ENCODE peak calls at places on chromosomes 5 and 9, in six cellular contexts. C is HepG2, T is GM23338, P is HCT116, D is K562, Q is GM12878. W is an unnamed sample.

GRCh38 chr9:94280409-94280989 is 21.4 kb downstream of the ZNF169 start:
- DNase-seq in Q (no peak), P (no peak), C (no peak), D (no peak), T (no peak), W (no peak)

GRCh38 chr9:72728031-72728770 is 206.8 kb downstream of the TMC1 start:
- DNase-seq in P (no peak), C (no peak), Q (no peak), D (no peak), T (peak), W (no peak)

GRCh38 chr5:59709346-59709821 is 184.1 kb downstream of the PDE4D start:
- DNase-seq in T (peak), D (no peak), P (no peak), C (no peak), Q (no peak), W (no peak)

GRCh38 chr5:151699071-151699901 is 12.6 kb upstream of the SPARC start:
- DNase-seq in Q (no peak), P (no peak), C (peak), D (no peak), T (no peak), W (peak)

GRCh38 chr9:124254261-124254682 is 3.5 kb upstream of the NEK6 start:
- DNase-seq in P (no peak), D (no peak), C (no peak), Q (peak), T (no peak), W (no peak)

GRCh38 chr5:65032250-65032649 is 263.5 kb downstream of the CWC27 start:
- DNase-seq in C (no peak), T (no peak), D (no peak), P (no peak), Q (no peak), W (peak)

GRCh38 chr5:147509041-147509709 is 693 bp downstream of the DPYSL3 start:
- DNase-seq in C (no peak), P (no peak), Q (no peak), T (peak), D (no peak), W (no peak)

GRCh38 chr5:174159327-174160247 is 114.1 kb downstream of the NSG2 start:
- DNase-seq in Q (no peak), P (peak), D (no peak), C (no peak), T (no peak), W (no peak)

GRCh38 chr5:74092761-74093160 is 466.8 kb downstream of the ARHGEF28 start:
- DNase-seq in C (no peak), T (no peak), D (no peak), P (no peak), Q (no peak), W (no peak)

GRCh38 chr9:101543098-101543735 is 9.6 kb downstream of the RNF20 start:
- DNase-seq in Q (no peak), C (no peak), P (no peak), D (no peak), T (no peak), W (no peak)

GRCh38 chr9:120735415-120736126 is 21.3 kb upstream of the MEGF9 start:
- DNase-seq in C (peak), T (no peak), Q (no peak), P (no peak), D (no peak), W (no peak)

GRCh38 chr5:1199340-1199648 is 2.1 kb upstream of the SLC6A19 start:
- DNase-seq in C (no peak), T (no peak), P (no peak), D (no peak), Q (no peak), W (no peak)

GRCh38 chr9:118651511-118651910 is 717.7 kb downstream of the BRINP1 start:
- DNase-seq in T (no peak), C (no peak), P (no peak), D (no peak), Q (no peak), W (no peak)

GRCh38 chr9:19660019-19660418 is 128.8 kb downstream of the SLC24A2 start:
- DNase-seq in C (no peak), D (no peak), Q (no peak), T (no peak), P (no peak), W (no peak)

DNA sequence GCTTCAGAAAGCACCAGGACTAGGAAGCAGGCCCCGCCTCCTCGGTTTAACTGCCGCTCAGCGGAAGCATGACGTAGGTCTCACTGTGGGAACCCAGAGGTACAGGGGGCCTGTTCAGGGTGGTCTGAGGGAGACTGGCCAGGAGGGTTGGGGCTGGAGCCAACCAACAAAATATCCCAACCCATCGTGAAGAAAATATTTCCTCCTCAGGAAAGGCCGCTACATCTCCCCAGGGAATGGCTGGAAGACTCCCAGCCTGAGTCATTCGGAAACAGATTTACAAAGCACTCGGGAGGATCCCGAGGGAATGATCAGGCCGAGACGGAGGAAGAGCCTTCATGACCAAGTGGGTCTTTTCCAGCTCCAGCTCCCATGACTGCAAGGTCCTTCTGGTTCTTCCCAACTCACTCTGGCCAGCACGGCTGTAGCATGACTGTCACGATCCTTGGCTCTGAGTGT is 100.8 kb downstream of the LHFPL2 start:
- DNase-seq in C (no peak), D (no peak), P (no peak), Q (no peak), T (no peak), W (no peak)
- TF ChIP-seq POLR2AphosphoS5 in C (no peak), D (no peak), P (no peak), Q (no peak), T (no peak), W (no peak)

DNA sequence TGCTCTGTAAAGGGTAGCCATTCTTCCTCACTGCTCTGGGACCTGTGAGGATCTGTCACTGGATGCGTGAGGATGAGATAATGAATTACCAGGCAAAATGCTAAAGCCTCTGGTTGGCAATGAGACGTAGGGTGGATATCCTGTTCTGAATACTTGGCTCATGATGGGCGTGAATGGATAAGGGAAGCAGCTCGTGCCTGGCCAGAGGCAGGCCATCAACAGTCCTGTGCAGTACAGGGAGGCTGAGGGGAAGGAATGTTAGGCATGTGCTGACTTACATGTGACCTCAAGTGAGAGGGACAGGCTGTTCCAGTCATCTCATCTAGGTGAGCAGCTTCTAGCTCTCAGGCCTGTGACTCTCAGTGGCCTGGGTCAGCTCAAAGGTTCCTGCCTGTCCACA is 172.8 kb downstream of the CARTPT start:
- DNase-seq in T (peak), Q (no peak), D (no peak), C (no peak), P (no peak), W (no peak)
- H2AFZ ChIP-seq in T (peak), Q (no peak), D (no peak), C (no peak), P (peak), W (no peak)

GRCh38 chr5:10250804-10251276 is 760 bp downstream of the CCT5 start:
- DNase-seq in D (no peak), Q (no peak), P (no peak), C (no peak), T (no peak), W (peak)

GRCh38 chr5:10251409-10251808 is 1.3 kb downstream of the CCT5 start:
- DNase-seq in P (no peak), T (no peak), Q (no peak), C (peak), D (no peak), W (no peak)

GRCh38 chr5:10248378-10249260 is 1.1 kb downstream of the ATPSCKMT start:
- DNase-seq in C (no peak), D (no peak), Q (no peak), P (no peak), T (no peak), W (no peak)

GRCh38 chr5:10253390-10253789 is 3.3 kb downstream of the CCT5 start:
- DNase-seq in P (no peak), C (no peak), Q (no peak), T (no peak), D (no peak), W (no peak)

GRCh38 chr5:10249948-10250803 is at the start of gene CCT5:
- DNase-seq in C (peak), T (peak), Q (peak), D (peak), P (peak), W (peak)
- TF ChIP-seq POLR2AphosphoS5 in C (peak), T (peak), Q (peak), D (peak), P (peak), W (peak)

GRCh38 chr5:57736716-57737115 is 254.1 kb upstream of the ACTBL2 start:
- DNase-seq in C (no peak), P (no peak), Q (no peak), D (no peak), T (no peak), W (peak)
- H2AFZ ChIP-seq in C (no peak), P (peak), Q (no peak), D (no peak), T (no peak), W (no peak)

DNA sequence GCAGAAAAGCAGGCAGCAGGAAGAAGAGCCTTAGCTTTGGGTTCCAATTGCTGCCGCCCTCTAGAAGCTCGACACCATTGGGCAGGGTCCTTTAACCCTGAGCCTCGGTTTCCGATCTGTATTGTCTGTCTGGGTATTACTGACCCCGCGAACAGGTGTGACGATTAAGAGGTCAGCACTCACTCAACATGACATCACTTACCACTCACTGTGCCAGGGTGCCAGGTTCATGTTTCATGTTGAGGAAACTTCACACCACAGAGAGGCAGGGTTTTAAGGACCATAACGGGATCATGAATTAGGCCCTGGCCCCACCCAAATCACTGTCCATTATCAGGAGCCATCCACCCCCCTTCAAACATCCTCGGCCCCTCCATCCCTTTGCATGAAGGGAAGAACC is 75.5 kb downstream of the GPR21 start:
- DNase-seq in T (no peak), Q (no peak), P (no peak), D (no peak), C (no peak), W (no peak)
- TF ChIP-seq POLR2AphosphoS5 in T (no peak), Q (no peak), P (no peak), D (no peak), C (no peak), W (no peak)

W was measured in endothelial cell of umbilical vein.